ENCODE peak calls at places on chromosomes 5 and 9, in nine cellular contexts. U is natural killer cell, B is Peyer's patch, O is K562, J is progenitor cell of endocrine pancreas, Z is GM13977, L is SK-N-MC, P is HT1080, D is pons. W is an unnamed sample.

GRCh38 chr5:55650391-55650790 is 61.7 kb downstream of the SLC38A9 start:
- DNase-seq in U (no peak), J (no peak), L (no peak), Z (no peak), P (peak), B (no peak), O (no peak), D (no peak), W (no peak)

GRCh38 chr5:172885594-172886340 is 51.7 kb downstream of the ERGIC1 start:
- DNase-seq in O (no peak), B (no peak), U (no peak), Z (no peak), J (no peak), D (peak), L (no peak), P (no peak), W (no peak)

GRCh38 chr9:94168203-94169000 is 84.1 kb downstream of the PTPDC1 start:
- DNase-seq in D (no peak), O (no peak), U (no peak), P (no peak), B (no peak), Z (no peak), J (no peak), L (no peak), W (no peak)

GRCh38 chr9:87497080-87497603 is 525 bp upstream of the DAPK1 start:
- DNase-seq in B (no peak), Z (no peak), O (no peak), J (no peak), U (no peak), L (no peak), D (no peak), P (no peak), W (no peak)

GRCh38 chr5:127885176-127885575 is 182.0 kb downstream of the CCDC192 start:
- DNase-seq in P (no peak), U (no peak), J (no peak), B (no peak), Z (no peak), O (no peak), L (no peak), D (peak), W (no peak)

GRCh38 chr5:72149742-72150141 is 42.5 kb downstream of the MAP1B start:
- DNase-seq in B (no peak), O (no peak), Z (no peak), U (no peak), P (no peak), L (no peak), D (no peak), J (no peak), W (no peak)

GRCh38 chr5:53355930-53356329 is 124.5 kb upstream of the FST start:
- DNase-seq in J (no peak), P (peak), L (no peak), Z (no peak), U (no peak), B (no peak), O (no peak), D (no peak), W (no peak)

GRCh38 chr5:50958852-50959457 is 292.5 kb downstream of the PARP8 start:
- DNase-seq in Z (peak), O (peak), D (peak), L (peak), U (no peak), P (peak), J (no peak), B (peak), W (peak)

GRCh38 chr9:126689027-126689825 is 75.5 kb downstream of the LMX1B start:
- DNase-seq in J (no peak), Z (no peak), D (no peak), U (no peak), B (no peak), L (no peak), O (no peak), P (no peak), W (no peak)

GRCh38 chr9:99593621-99594020 is 228.1 kb upstream of the NR4A3 start:
- DNase-seq in J (no peak), U (no peak), L (no peak), P (no peak), Z (no peak), D (no peak), B (no peak), O (no peak), W (no peak)

GRCh38 chr5:14861123-14861757 is 10.3 kb downstream of the ANKH start:
- DNase-seq in J (no peak), Z (no peak), U (no peak), B (peak), O (no peak), L (no peak), D (no peak), P (no peak), W (no peak)

GRCh38 chr5:172506921-172507320 is 52.6 kb upstream of the SH3PXD2B start:
- DNase-seq in L (no peak), D (no peak), O (no peak), J (peak), P (no peak), U (no peak), Z (no peak), B (no peak), W (no peak)

GRCh38 chr5:143781993-143782520 is 29.9 kb upstream of the HMHB1 start:
- DNase-seq in Z (no peak), B (no peak), J (no peak), D (no peak), O (no peak), P (no peak), L (no peak), U (no peak), W (no peak)

GRCh38 chr5:124342027-124342471 is 404.4 kb downstream of the ZNF608 start:
- DNase-seq in L (no peak), J (no peak), D (peak), U (no peak), O (no peak), P (no peak), B (no peak), Z (no peak), W (no peak)

GRCh38 chr5:38258319-38259061 is at the start of gene EGFLAM:
- DNase-seq in O (peak), Z (peak), J (peak), B (no peak), D (no peak), U (no peak), P (peak), L (no peak), W (no peak)

GRCh38 chr5:145984072-145984471 is 47.7 kb downstream of the SH3RF2 start:
- DNase-seq in O (no peak), L (no peak), B (no peak), P (no peak), D (peak), U (no peak), J (no peak), Z (no peak), W (no peak)

GRCh38 chr9:79116709-79117108 is 455.1 kb upstream of the TLE4 start:
- DNase-seq in P (no peak), Z (no peak), O (no peak), J (no peak), D (no peak), B (no peak), U (no peak), L (no peak), W (no peak)

W was measured in GM10248.